ENCODE peak calls at places on chromosomes 4 and X, in four cellular contexts. One of them, this sample, is unnamed.

GRCh38 chr4:140151700-140152014 is 2.3 kb downstream of the MAML3 start:
- DNase-seq in neural crest cell: peak
- DNase-seq in hepatocyte: peak
- DNase-seq in cardiac muscle cell: peak
- DNase-seq in this sample: no peak

GRCh38 chr4:142585411-142585810 is 260.7 kb downstream of the INPP4B start:
- DNase-seq in hepatocyte: no peak
- DNase-seq in cardiac muscle cell: peak
- DNase-seq in neural crest cell: no peak
- DNase-seq in this sample: no peak

GRCh38 chr4:1722551-1723071 is 1.3 kb downstream of the TACC3 start:
- DNase-seq in hepatocyte: no peak
- DNase-seq in neural crest cell: no peak
- DNase-seq in cardiac muscle cell: no peak
- DNase-seq in this sample: no peak

GRCh38 chr4:184167576-184167975 is 50.1 kb downstream of the ENPP6 start:
- DNase-seq in hepatocyte: no peak
- DNase-seq in neural crest cell: no peak
- DNase-seq in cardiac muscle cell: no peak
- DNase-seq in this sample: no peak

GRCh38 chr4:139017861-139018260 is 2.3 kb downstream of the NOCT start:
- DNase-seq in cardiac muscle cell: peak
- DNase-seq in neural crest cell: no peak
- DNase-seq in hepatocyte: no peak
- DNase-seq in this sample: no peak

GRCh38 chrX:13473666-13474516 is 95.5 kb upstream of the EGFL6 start:
- DNase-seq in neural crest cell: no peak
- DNase-seq in cardiac muscle cell: peak
- DNase-seq in hepatocyte: no peak
- DNase-seq in this sample: no peak

GRCh38 chr4:16225139-16225538 is 1.1 kb downstream of the TAPT1 start:
- DNase-seq in cardiac muscle cell: peak
- DNase-seq in hepatocyte: no peak
- DNase-seq in neural crest cell: no peak
- DNase-seq in this sample: no peak

GRCh38 chr4:38275331-38275821 is 315.2 kb downstream of the PTTG2 start:
- DNase-seq in hepatocyte: peak
- DNase-seq in neural crest cell: no peak
- DNase-seq in cardiac muscle cell: no peak
- DNase-seq in this sample: no peak

GRCh38 chrX:68440940-68441339 is 7.6 kb upstream of the OPHN1 start:
- DNase-seq in cardiac muscle cell: peak
- DNase-seq in hepatocyte: peak
- DNase-seq in neural crest cell: no peak
- DNase-seq in this sample: no peak

GRCh38 chr4:29717658-29718057 is 1002.5 kb upstream of the PCDH7 start:
- DNase-seq in neural crest cell: no peak
- DNase-seq in cardiac muscle cell: no peak
- DNase-seq in hepatocyte: peak
- DNase-seq in this sample: no peak

GRCh38 chrX:112734250-112734649 is 54.5 kb upstream of the LHFPL1 start:
- DNase-seq in hepatocyte: no peak
- DNase-seq in cardiac muscle cell: peak
- DNase-seq in neural crest cell: no peak
- DNase-seq in this sample: no peak

GRCh38 chrX:30060718-30061117 is 154.6 kb upstream of the MAGEB2 start:
- DNase-seq in neural crest cell: no peak
- DNase-seq in hepatocyte: peak
- DNase-seq in cardiac muscle cell: peak
- DNase-seq in this sample: peak

GRCh38 chr4:150336676-150337412 is 245.1 kb upstream of the MAB21L2 start:
- DNase-seq in hepatocyte: no peak
- DNase-seq in neural crest cell: no peak
- DNase-seq in cardiac muscle cell: no peak
- DNase-seq in this sample: no peak

GRCh38 chr4:53532521-53532920 is 58.8 kb downstream of the LNX1 start:
- DNase-seq in hepatocyte: no peak
- DNase-seq in cardiac muscle cell: peak
- DNase-seq in neural crest cell: no peak
- DNase-seq in this sample: no peak

GRCh38 chr4:85498068-85498733 is 23.3 kb downstream of the ARHGAP24 start:
- DNase-seq in cardiac muscle cell: peak
- DNase-seq in hepatocyte: no peak
- DNase-seq in neural crest cell: no peak
- DNase-seq in this sample: no peak

GRCh38 chrX:53171356-53171755 is 53.7 kb downstream of the KDM5C start:
- DNase-seq in hepatocyte: no peak
- DNase-seq in cardiac muscle cell: no peak
- DNase-seq in neural crest cell: no peak
- DNase-seq in this sample: no peak

GRCh38 chr4:8647094-8647570 is 54.6 kb downstream of the CPZ start:
- DNase-seq in neural crest cell: no peak
- DNase-seq in hepatocyte: no peak
- DNase-seq in cardiac muscle cell: no peak
- DNase-seq in this sample: no peak

GRCh38 chr4:127479031-127479622 is 153.6 kb upstream of the INTU start:
- DNase-seq in cardiac muscle cell: peak
- DNase-seq in neural crest cell: peak
- DNase-seq in hepatocyte: peak
- DNase-seq in this sample: no peak

GRCh38 chr4:26619784-26620183 is 35.9 kb downstream of the TBC1D19 start:
- DNase-seq in hepatocyte: no peak
- DNase-seq in cardiac muscle cell: peak
- DNase-seq in neural crest cell: no peak
- DNase-seq in this sample: no peak

GRCh38 chr4:161696957-161697356 is 466.8 kb downstream of the FSTL5 start:
- DNase-seq in cardiac muscle cell: no peak
- DNase-seq in neural crest cell: no peak
- DNase-seq in hepatocyte: no peak
- DNase-seq in this sample: peak

GRCh38 chr4:109837014-109837413 is 9.2 kb downstream of the RRH start:
- DNase-seq in neural crest cell: no peak
- DNase-seq in hepatocyte: no peak
- DNase-seq in cardiac muscle cell: no peak
- DNase-seq in this sample: no peak

GRCh38 chrX:72306851-72307645 is 1.3 kb upstream of the CITED1 start:
- DNase-seq in neural crest cell: peak
- DNase-seq in cardiac muscle cell: peak
- DNase-seq in hepatocyte: peak
- DNase-seq in this sample: peak

GRCh38 chrX:40108084-40108958 is 10.6 kb upstream of the BCOR start:
- DNase-seq in hepatocyte: peak
- DNase-seq in neural crest cell: no peak
- DNase-seq in cardiac muscle cell: peak
- DNase-seq in this sample: no peak

GRCh38 chr4:184460495-184461285 is 13.7 kb downstream of the IRF2 start:
- DNase-seq in neural crest cell: no peak
- DNase-seq in cardiac muscle cell: no peak
- DNase-seq in hepatocyte: no peak
- DNase-seq in this sample: no peak

DNA sequence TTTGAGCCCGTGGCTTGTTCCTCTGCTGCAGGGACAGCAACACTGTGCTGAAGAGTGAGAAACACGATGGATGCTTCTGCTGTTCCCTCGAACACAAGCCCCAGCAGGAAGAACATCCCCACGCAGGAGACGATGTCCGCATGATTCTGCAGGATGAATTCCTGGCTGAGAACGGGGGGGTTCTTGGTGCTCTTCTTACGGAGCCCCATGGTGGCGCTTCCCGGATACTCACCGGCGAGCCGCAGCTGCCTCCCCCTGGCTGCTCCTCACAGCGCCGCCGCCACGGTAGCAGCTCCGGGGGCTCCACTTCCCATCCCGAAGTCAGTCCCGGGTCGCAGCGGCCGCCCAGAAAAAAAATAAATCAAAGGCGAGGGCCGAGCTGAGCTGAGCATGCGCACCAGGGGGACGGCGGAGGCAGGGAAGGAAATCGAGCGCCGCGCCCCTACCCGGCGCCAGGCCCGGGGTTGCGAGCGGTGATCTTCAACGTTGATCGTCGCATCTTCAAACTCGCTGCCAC is at the start of gene TRAM1L1:
- DNase-seq in hepatocyte: peak
- DNase-seq in neural crest cell: peak
- DNase-seq in cardiac muscle cell: peak
- DNase-seq in this sample: peak
- TF ChIP-seq CTCF in hepatocyte: peak
- TF ChIP-seq CTCF in neural crest cell: peak
- TF ChIP-seq CTCF in cardiac muscle cell: peak
- TF ChIP-seq CTCF in this sample: no peak

DNA sequence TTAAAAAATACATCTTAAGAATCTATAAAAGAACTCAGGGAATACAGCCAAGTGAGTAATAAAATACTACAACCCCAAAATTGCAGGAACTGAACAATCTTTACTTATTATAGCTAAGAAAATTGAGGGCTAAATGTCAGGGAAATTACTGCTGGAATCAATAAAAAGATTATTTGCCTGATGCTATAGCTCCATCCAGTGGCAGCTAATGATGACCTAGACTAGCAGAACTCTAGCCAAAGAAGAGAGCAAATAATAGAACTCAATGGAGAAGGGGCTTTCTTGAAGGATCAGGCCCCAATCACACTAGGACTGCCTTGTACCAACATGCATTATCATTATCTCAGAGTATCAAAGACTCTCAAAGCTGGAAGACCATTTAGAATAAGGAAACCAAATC is 85.0 kb upstream of the FAM241A start:
- DNase-seq in hepatocyte: peak
- DNase-seq in cardiac muscle cell: peak
- DNase-seq in neural crest cell: no peak
- DNase-seq in this sample: peak
- TF ChIP-seq CTCF in hepatocyte: peak
- TF ChIP-seq CTCF in cardiac muscle cell: peak
- TF ChIP-seq CTCF in neural crest cell: peak
- TF ChIP-seq CTCF in this sample: peak

DNA sequence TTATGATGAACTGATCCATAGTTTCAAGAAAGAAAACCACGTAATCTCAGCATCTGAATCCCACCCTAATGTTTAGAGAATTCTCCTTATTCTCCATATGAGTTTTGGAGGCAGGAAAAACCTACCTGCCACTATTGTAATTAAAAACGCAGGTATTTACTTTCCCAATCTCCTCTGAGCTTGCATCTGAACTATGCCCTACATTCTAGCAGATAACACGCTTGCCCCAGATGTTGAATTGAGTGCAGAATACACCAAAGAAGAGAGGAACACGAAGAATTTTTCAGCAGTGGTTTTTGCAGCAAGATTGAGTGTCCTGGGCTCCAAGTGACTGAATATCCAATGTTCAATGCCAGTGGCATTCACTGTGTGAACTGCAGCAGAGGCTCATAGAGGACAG is 182.4 kb downstream of the COX18 start:
- DNase-seq in hepatocyte: no peak
- DNase-seq in neural crest cell: no peak
- DNase-seq in cardiac muscle cell: no peak
- DNase-seq in this sample: no peak
- TF ChIP-seq CTCF in hepatocyte: no peak
- TF ChIP-seq CTCF in neural crest cell: no peak
- TF ChIP-seq CTCF in cardiac muscle cell: no peak
- TF ChIP-seq CTCF in this sample: no peak

GRCh38 chr4:114378306-114378903 is 220.2 kb upstream of the UGT8 start:
- DNase-seq in neural crest cell: no peak
- DNase-seq in hepatocyte: peak
- DNase-seq in cardiac muscle cell: peak
- DNase-seq in this sample: no peak
- TF ChIP-seq CTCF in neural crest cell: no peak
- TF ChIP-seq CTCF in hepatocyte: peak
- TF ChIP-seq CTCF in cardiac muscle cell: peak
- TF ChIP-seq CTCF in this sample: no peak

GRCh38 chr4:146175541-146176453 is at the start of gene LSM6:
- DNase-seq in hepatocyte: peak
- DNase-seq in cardiac muscle cell: peak
- DNase-seq in neural crest cell: peak
- DNase-seq in this sample: peak
- TF ChIP-seq CTCF in hepatocyte: no peak
- TF ChIP-seq CTCF in cardiac muscle cell: peak
- TF ChIP-seq CTCF in neural crest cell: peak
- TF ChIP-seq CTCF in this sample: no peak

DNA sequence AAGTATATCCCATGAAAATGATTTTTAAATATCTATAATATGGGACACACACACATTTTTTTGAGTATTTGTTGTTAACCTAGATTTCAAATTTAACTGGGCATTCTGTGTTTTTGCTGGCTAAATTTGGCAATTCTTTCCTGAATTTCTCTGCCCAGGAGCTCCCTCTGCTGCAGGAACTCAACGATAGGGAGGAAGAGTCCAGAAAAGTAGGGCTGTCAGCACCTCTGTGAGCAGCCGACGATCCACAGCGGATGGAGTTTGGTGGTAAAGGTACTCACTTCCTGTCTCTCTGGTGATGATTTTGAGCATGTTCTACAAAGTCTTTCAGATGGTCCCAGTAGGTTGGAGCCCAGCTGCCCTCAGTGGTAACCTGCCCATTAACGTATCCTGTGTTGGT is 23.1 kb upstream of the TMEM184C start:
- DNase-seq in neural crest cell: no peak
- DNase-seq in cardiac muscle cell: peak
- DNase-seq in hepatocyte: no peak
- DNase-seq in this sample: no peak
- TF ChIP-seq CTCF in neural crest cell: no peak
- TF ChIP-seq CTCF in cardiac muscle cell: peak
- TF ChIP-seq CTCF in hepatocyte: no peak
- TF ChIP-seq CTCF in this sample: no peak

GRCh38 chr4:129428454-129428853 is 332.5 kb downstream of the C4orf33 start:
- DNase-seq in hepatocyte: no peak
- DNase-seq in neural crest cell: no peak
- DNase-seq in cardiac muscle cell: no peak
- DNase-seq in this sample: no peak
- TF ChIP-seq CTCF in hepatocyte: no peak
- TF ChIP-seq CTCF in neural crest cell: no peak
- TF ChIP-seq CTCF in cardiac muscle cell: no peak
- TF ChIP-seq CTCF in this sample: no peak

This sample was measured in endothelial cell.